ENCODE peak calls at places on chromosomes 13 and 19, in ten cellular contexts. T is astrocyte of the cerebellum, U is WTC11, W is cardiac muscle cell, F is ascending aorta, D is esophagus squamous epithelium, N is B cell, K is fibroblast of the aortic adventitia, X is stomach, I is HFFc6. O is an unnamed sample.

GRCh38 chr19:2722541-2723344 is 1.6 kb upstream of the DIRAS1 start:
- DNase-seq in T (no peak), U (no peak), W (peak; percentile 86), F (peak; percentile 74), D (no peak), N (no peak), K (peak; percentile 82), X (peak; percentile 78), I (peak; percentile 87), O (peak; percentile 52)

GRCh38 chr19:1274852-1275259 is 474 bp upstream of the FAM174C start:
- DNase-seq in T (no peak), U (no peak), W (no peak), F (no peak), D (no peak), N (no peak), K (no peak), X (no peak), I (no peak), O (no peak)

GRCh38 chr13:102582256-102582655 is 14.5 kb upstream of the TPP2 start:
- DNase-seq in T (no peak), U (no peak), W (no peak), F (no peak), D (no peak), N (no peak), K (no peak), X (no peak), I (no peak), O (no peak)

GRCh38 chr19:7326105-7326877 is 22.4 kb upstream of the ARHGEF18 start:
- DNase-seq in T (no peak), U (peak; percentile 80), W (peak; percentile 21), F (no peak), D (no peak), N (peak; percentile 54), K (peak; percentile 15), X (no peak), I (no peak), O (no peak)

GRCh38 chr13:20160346-20161274 is at the start of gene GJA3:
- DNase-seq in T (no peak), U (peak; percentile 71), W (peak; percentile 22), F (no peak), D (no peak), N (peak; percentile 75), K (no peak), X (no peak), I (no peak), O (no peak)

GRCh38 chr13:102707465-102707864 is 12.6 kb upstream of the METTL21C start:
- DNase-seq in T (peak; percentile 65), U (no peak), W (peak; percentile 92), F (no peak), D (no peak), N (no peak), K (peak; percentile 98), X (no peak), I (peak; percentile 90), O (peak; percentile 88)

GRCh38 chr19:1864480-1865171 is 1.2 kb upstream of the KLF16 start:
- DNase-seq in T (no peak), U (peak; percentile 87), W (peak; percentile 67), F (no peak), D (no peak), N (peak; percentile 85), K (peak; percentile 45), X (peak; percentile 73), I (peak; percentile 40), O (no peak)

GRCh38 chr19:618247-618619 is 15.1 kb downstream of the POLRMT start:
- DNase-seq in T (no peak), U (no peak), W (no peak), F (no peak), D (no peak), N (no peak), K (no peak), X (no peak), I (no peak), O (no peak)

GRCh38 chr13:47463726-47464125 is 537.3 kb downstream of the SUCLA2 start:
- DNase-seq in T (no peak), U (peak; percentile 13), W (peak; percentile 63), F (no peak), D (no peak), N (no peak), K (peak; percentile 16), X (no peak), I (peak; percentile 87), O (no peak)

GRCh38 chr13:47457631-47458030 is 543.4 kb downstream of the SUCLA2 start:
- DNase-seq in T (no peak), U (no peak), W (peak; percentile 48), F (no peak), D (no peak), N (no peak), K (peak; percentile 85), X (no peak), I (peak; percentile 33), O (no peak)

GRCh38 chr13:47463002-47463401 is 538.1 kb downstream of the SUCLA2 start:
- DNase-seq in T (no peak), U (no peak), W (no peak), F (no peak), D (no peak), N (no peak), K (no peak), X (no peak), I (no peak), O (no peak)

GRCh38 chr13:47455581-47455980 is 545.5 kb downstream of the SUCLA2 start:
- DNase-seq in T (no peak), U (peak; percentile 12), W (peak; percentile 20), F (no peak), D (no peak), N (no peak), K (peak; percentile 20), X (no peak), I (peak; percentile 21), O (no peak)

DNA sequence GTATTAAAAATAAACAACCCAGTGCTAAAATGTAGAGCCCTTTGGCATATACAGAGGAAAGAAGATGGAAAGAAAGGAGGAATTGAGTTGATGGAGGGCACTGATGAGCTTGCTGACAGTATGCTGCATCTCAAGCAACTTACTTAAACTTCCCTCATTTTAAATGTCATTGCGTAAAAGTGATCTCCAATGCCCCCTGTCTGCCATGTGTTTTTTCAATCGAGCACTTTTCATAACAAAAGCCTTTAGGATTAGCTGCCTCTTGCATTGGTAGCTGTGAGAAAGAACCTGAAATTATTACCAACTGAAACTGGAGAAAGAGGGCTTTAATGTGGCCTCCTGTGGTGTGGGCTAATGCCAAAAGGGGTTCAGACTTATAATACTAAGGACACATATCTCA is 541.6 kb downstream of the SUCLA2 start:
- DNase-seq in T (no peak), U (no peak), W (peak; percentile 51), F (no peak), D (no peak), N (peak; percentile 5), K (peak; percentile 66), X (no peak), I (peak; percentile 11), O (no peak)
- TF ChIP-seq CTCF in T (peak; percentile 30), U (no peak), W (peak; percentile 43), F (no peak), D (no peak), N (no peak), K (peak; percentile 51), X (no peak), I (peak; percentile 68), O (peak; percentile 28)

DNA sequence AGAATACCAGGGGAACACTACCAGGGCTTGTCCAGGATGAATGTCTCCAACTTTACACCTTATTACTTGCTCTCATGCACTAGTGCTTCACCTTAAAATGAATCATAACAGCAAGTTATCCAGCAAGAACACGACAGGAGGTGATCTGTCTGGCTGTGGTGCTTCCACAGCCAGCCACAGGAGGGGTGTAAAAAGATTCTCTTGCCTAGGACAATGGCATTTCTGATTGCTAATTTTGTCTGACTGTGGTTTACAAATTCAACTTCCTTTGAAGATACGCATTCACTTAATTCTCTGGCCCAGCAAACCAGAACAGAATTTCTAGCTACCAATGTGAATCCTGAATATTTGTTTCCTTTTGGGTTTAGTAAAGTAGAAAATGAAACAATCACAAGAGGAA is 23.1 kb upstream of the COG3 start:
- DNase-seq in T (no peak), U (no peak), W (peak; percentile 20), F (no peak), D (no peak), N (no peak), K (peak; percentile 3), X (no peak), I (no peak), O (no peak)
- TF ChIP-seq CTCF in T (peak; percentile 48), U (no peak), W (peak; percentile 12), F (no peak), D (no peak), N (no peak), K (peak; percentile 32), X (no peak), I (peak; percentile 40), O (peak; percentile 17)

DNA sequence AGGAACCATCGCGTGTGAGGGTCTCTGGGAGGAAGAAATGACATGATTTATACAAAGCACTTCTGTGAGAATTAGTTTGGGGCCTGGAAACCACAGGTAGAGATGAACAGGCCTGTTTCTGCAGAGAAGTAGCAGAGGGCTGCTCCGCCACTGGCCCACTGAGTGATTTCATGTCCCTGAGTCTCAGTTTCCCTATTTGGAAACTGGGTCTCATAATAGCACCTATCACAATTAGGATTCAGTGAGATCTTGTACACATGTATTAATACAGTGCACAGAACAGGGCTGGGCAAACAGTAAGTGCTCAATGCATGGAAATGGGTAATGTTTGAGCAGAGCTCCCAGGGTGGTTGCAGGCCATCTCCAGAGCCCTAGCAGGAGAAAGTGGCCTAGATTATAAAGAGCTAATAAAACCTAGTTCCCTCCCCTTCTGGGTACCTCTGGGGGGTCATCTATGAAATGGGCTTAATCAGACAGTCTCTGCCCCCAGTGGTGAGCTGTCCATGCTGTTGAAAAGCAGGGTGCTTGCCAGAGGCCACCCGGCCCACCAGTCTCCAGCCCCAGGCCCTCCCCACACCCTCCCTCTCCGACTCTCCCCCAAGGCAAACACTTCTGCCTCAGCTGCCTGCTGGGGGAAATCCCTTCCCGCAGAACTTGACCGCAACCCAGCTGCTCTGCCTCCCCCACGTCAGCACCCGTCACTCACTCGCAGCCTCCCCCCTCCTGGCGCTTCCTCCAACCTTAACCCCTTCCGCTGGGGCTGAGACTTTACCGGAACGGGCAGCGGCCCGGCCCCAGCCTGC is 4.5 kb downstream of the BCL3 start:
- DNase-seq in T (peak; percentile 92), U (peak; percentile 72), W (peak; percentile 100), F (peak; percentile 86), D (peak; percentile 83), N (peak; percentile 95), K (peak; percentile 97), X (peak; percentile 95), I (peak; percentile 86), O (peak; percentile 92)
- TF ChIP-seq CTCF in T (no peak), U (no peak), W (no peak), F (no peak), D (no peak), N (no peak), K (no peak), X (no peak), I (peak; percentile 37), O (no peak)

DNA sequence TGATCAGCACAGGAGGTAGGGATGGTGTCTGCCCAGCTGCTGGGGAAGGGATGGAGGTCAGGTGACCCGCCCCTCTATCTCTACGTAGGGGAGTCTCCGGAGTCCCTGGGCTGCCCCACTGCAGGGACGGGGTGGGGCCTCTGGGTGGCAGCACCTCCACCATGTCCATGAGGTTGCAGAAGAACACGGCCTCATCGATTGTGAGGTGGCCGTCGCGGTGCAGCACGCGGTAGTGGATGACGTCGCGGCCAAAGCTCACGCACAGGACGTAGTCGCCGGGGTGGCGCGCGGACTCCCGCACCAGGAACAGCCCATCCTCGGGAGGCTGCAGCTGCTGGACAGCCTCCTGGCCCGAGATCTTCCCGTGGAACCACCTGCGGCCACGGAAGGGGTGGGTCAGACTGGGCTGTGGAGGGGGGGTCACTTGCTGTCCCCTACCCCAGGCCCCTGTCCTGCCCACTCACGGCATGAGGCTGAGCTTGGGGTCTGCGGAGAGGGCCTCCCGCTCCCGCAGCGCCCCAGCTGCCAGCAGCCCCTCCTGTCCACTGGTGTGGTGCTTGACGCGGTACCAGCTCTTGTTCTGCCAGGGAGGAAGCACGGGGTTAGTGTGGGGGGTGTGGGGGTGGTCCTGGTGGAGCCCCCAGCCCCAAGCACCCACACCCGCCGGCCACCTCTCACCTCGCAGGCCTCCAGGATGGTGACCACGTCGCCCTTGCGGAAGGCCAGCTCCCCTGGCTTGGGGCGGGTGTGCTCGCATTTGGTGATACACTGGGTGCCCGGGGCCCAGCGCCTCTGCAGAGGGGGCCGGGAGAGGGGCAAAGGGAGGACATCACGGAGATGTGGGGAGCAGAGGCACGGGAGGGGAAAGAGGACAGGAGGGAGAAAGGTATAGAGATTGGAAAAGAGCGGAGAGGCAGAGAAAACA is 2.3 kb downstream of the MATK start:
- DNase-seq in T (no peak), U (peak; percentile 75), W (no peak), F (no peak), D (no peak), N (no peak), K (no peak), X (no peak), I (no peak), O (no peak)
- TF ChIP-seq CTCF in T (no peak), U (peak; percentile 66), W (peak; percentile 14), F (no peak), D (no peak), N (peak; percentile 43), K (no peak), X (no peak), I (peak; percentile 35), O (no peak)